ENCODE peak calls at places on chromosomes 3 and 15, in seven cellular contexts. O, H, D, X, B, A and Z are unnamed samples.

GRCh38 chr3:49718419-49719213 is 868 bp downstream of the AMIGO3 start:
- DNase-seq in O (no peak), D (no peak), X (no peak), H (no peak), B (no peak), A (peak; percentile 19), Z (no peak)

GRCh38 chr3:106765342-106765741 is 611.9 kb upstream of the CCDC54 start:
- DNase-seq in B (no peak), X (no peak), H (no peak), D (no peak), O (no peak), A (no peak), Z (no peak)

GRCh38 chr3:100533176-100533575 is 40.8 kb downstream of the TMEM45A start:
- DNase-seq in D (no peak), B (no peak), A (no peak), O (no peak), X (no peak), H (no peak), Z (no peak)

GRCh38 chr15:60442763-60443162 is 36.2 kb downstream of the ICE2 start:
- DNase-seq in H (no peak), X (no peak), D (no peak), O (no peak), B (no peak), A (no peak), Z (no peak)

GRCh38 chr15:31517711-31518110 is 191.1 kb downstream of the KLF13 start:
- DNase-seq in B (no peak), O (no peak), X (no peak), H (no peak), A (no peak), D (no peak), Z (no peak)

GRCh38 chr3:67402873-67403272 is 251.5 kb downstream of the SUCLG2 start:
- DNase-seq in B (no peak), A (no peak), D (no peak), X (no peak), H (no peak), O (no peak), Z (no peak)

GRCh38 chr3:264394-265156 is 68.0 kb downstream of the CHL1 start:
- DNase-seq in H (no peak), D (no peak), O (no peak), X (no peak), B (no peak), A (no peak), Z (no peak)

GRCh38 chr3:107421170-107421792 is 44.0 kb downstream of the CCDC54 start:
- DNase-seq in A (no peak), O (no peak), B (peak; percentile 7), X (no peak), H (no peak), D (no peak), Z (peak; percentile 50)

GRCh38 chr15:79073336-79073735 is 17.2 kb downstream of the RASGRF1 start:
- DNase-seq in H (no peak), A (no peak), X (no peak), B (no peak), O (no peak), D (no peak), Z (no peak)

GRCh38 chr3:149373235-149374125 is 4.0 kb downstream of the TM4SF1 start:
- DNase-seq in X (no peak), H (no peak), B (no peak), O (no peak), A (no peak), D (no peak), Z (no peak)

GRCh38 chr15:67079361-67079760 is 14.0 kb downstream of the SMAD3 start:
- DNase-seq in X (no peak), H (no peak), D (no peak), A (no peak), B (no peak), O (no peak), Z (no peak)

GRCh38 chr15:73908030-73908821 is 18.0 kb upstream of the LOXL1 start:
- DNase-seq in X (peak; percentile 78), O (peak; percentile 86), D (peak; percentile 62), B (peak; percentile 55), A (peak; percentile 67), H (peak; percentile 62), Z (peak; percentile 5)

GRCh38 chr3:50671331-50671730 is 3.4 kb upstream of the DOCK3 start:
- DNase-seq in A (no peak), O (no peak), H (no peak), X (no peak), B (no peak), D (no peak), Z (no peak)

GRCh38 chr15:69080203-69080957 is 65.9 kb downstream of the NOX5 start:
- DNase-seq in O (no peak), A (no peak), X (no peak), H (no peak), D (no peak), B (no peak), Z (no peak)

GRCh38 chr3:25594007-25594502 is 70.7 kb downstream of the TOP2B start:
- DNase-seq in X (no peak), O (no peak), A (no peak), H (no peak), B (no peak), D (no peak), Z (no peak)

GRCh38 chr3:140447136-140447535 is 230.7 kb upstream of the TRIM42 start:
- DNase-seq in O (no peak), X (no peak), B (no peak), D (no peak), H (no peak), A (no peak), Z (no peak)

GRCh38 chr3:122975163-122975923 is 52.2 kb downstream of the SEMA5B start:
- DNase-seq in D (no peak), H (peak; percentile 33), X (no peak), O (no peak), A (no peak), B (peak; percentile 57), Z (no peak)

GRCh38 chr3:167700926-167701325 is 33.8 kb downstream of the PDCD10 start:
- DNase-seq in A (no peak), O (no peak), D (no peak), H (no peak), B (no peak), X (no peak), Z (no peak)

GRCh38 chr3:31159331-31160039 is 265.0 kb upstream of the GADL1 start:
- DNase-seq in B (no peak), A (no peak), H (no peak), O (no peak), D (no peak), X (no peak), Z (no peak)

GRCh38 chr3:187368251-187368733 is at the start of gene RTP4:
- DNase-seq in B (peak; percentile 44), D (peak; percentile 23), H (peak; percentile 44), A (no peak), X (peak; percentile 32), O (no peak), Z (peak; percentile 58)